ENCODE peak calls at places on chromosome X, in six cellular contexts. L, S, P, O, V and M are unnamed samples.

GRCh38 chrX:107676559-107677378 is 48.5 kb downstream of the PRPS1 start:
- DNase-seq in V (no peak), O (peak), S (peak), P (peak), L (peak), M (peak)

GRCh38 chrX:44175455-44175854 is 168.0 kb downstream of the EFHC2 start:
- DNase-seq in P (no peak), V (no peak), S (no peak), O (no peak), L (no peak), M (no peak)

GRCh38 chrX:121308276-121308805 is 260.9 kb downstream of the GLUD2 start:
- DNase-seq in V (peak), P (peak), S (peak), O (peak), L (no peak), M (peak)

GRCh38 chrX:153909024-153909979 is 4.8 kb downstream of the AVPR2 start:
- DNase-seq in O (no peak), S (no peak), L (no peak), P (no peak), V (no peak), M (no peak)

GRCh38 chrX:18855919-18856644 is 127.8 kb downstream of the PHKA2 start:
- DNase-seq in P (peak), S (no peak), V (no peak), L (no peak), O (no peak), M (no peak)

GRCh38 chrX:24902808-24903207 is 113.0 kb downstream of the ARX start:
- DNase-seq in S (peak), L (no peak), O (no peak), P (peak), V (no peak), M (peak)

GRCh38 chrX:16826207-16826606 is 39.9 kb downstream of the TXLNG start:
- DNase-seq in V (no peak), L (no peak), O (peak), P (peak), S (peak), M (peak)

GRCh38 chrX:75158054-75158453 is 2.0 kb upstream of the ABCB7 start:
- DNase-seq in O (no peak), P (no peak), S (no peak), L (no peak), V (no peak), M (no peak)

GRCh38 chrX:122113376-122113775 is 1066.0 kb downstream of the GLUD2 start:
- DNase-seq in O (no peak), S (no peak), V (no peak), P (no peak), L (no peak), M (no peak)

GRCh38 chrX:51520393-51520792 is 24.0 kb upstream of the NUDT11 start:
- DNase-seq in V (no peak), P (no peak), O (no peak), S (no peak), L (no peak), M (no peak)

GRCh38 chrX:135396566-135396965 is 25.2 kb upstream of the SMIM10L2A start:
- DNase-seq in L (no peak), P (no peak), S (no peak), O (no peak), V (no peak), M (no peak)

GRCh38 chrX:75181721-75182120 is 25.6 kb upstream of the ABCB7 start:
- DNase-seq in O (no peak), V (no peak), S (peak), P (peak), L (no peak), M (peak)

GRCh38 chrX:115560211-115560977 is 580 bp upstream of the PLS3 start:
- DNase-seq in S (no peak), P (no peak), O (no peak), V (no peak), L (no peak), M (no peak)

GRCh38 chrX:132877954-132878536 is 80.4 kb downstream of the HS6ST2 start:
- DNase-seq in S (no peak), L (no peak), O (no peak), P (no peak), V (no peak), M (no peak)

GRCh38 chrX:69150294-69150960 is 14.8 kb downstream of the PJA1 start:
- DNase-seq in P (no peak), V (no peak), S (no peak), O (no peak), L (no peak), M (no peak)

GRCh38 chrX:104281564-104281963 is 26.8 kb upstream of the ESX1 start:
- DNase-seq in S (no peak), O (no peak), L (no peak), P (no peak), V (no peak), M (no peak)

GRCh38 chrX:147890766-147891165 is 21.0 kb upstream of the FMR1 start:
- DNase-seq in S (no peak), L (no peak), V (no peak), P (no peak), O (no peak), M (peak)

GRCh38 chrX:10612215-10612614 is 8.2 kb downstream of the MID1 start:
- DNase-seq in V (no peak), S (peak), L (no peak), O (no peak), P (peak), M (peak)

GRCh38 chrX:104565791-104566687 is at the start of gene IL1RAPL2:
- DNase-seq in O (peak), S (peak), P (peak), L (no peak), V (no peak), M (peak)

GRCh38 chrX:82031250-82031649 is 829.3 kb downstream of the SH3BGRL start:
- DNase-seq in P (no peak), O (no peak), S (no peak), L (no peak), V (no peak), M (no peak)